ENCODE peak calls at places on chromosomes 16 and 17, in nine cellular contexts. One of them, this sample, is unnamed. For H3K4me1, the result is how much of the 10 kb centered on the place peaks cover.

GRCh38 chr17:80890551-80890930 is 101.1 kb upstream of the CHMP6 start:
- DNase-seq in HCT116: no peak
- DNase-seq in ascending aorta: no peak
- DNase-seq in A549: no peak
- DNase-seq in aorta: peak
- DNase-seq in right cardiac atrium: no peak
- DNase-seq in spleen: peak
- DNase-seq in tibial nerve: no peak
- DNase-seq in suprapubic skin: no peak
- DNase-seq in this sample: no peak

GRCh38 chr17:68489919-68490318 is 22.3 kb upstream of the PRKAR1A start:
- DNase-seq in HCT116: no peak
- DNase-seq in ascending aorta: no peak
- DNase-seq in A549: no peak
- DNase-seq in aorta: no peak
- DNase-seq in right cardiac atrium: no peak
- DNase-seq in spleen: no peak
- DNase-seq in tibial nerve: no peak
- DNase-seq in suprapubic skin: no peak
- DNase-seq in this sample: no peak

GRCh38 chr17:17351901-17352781 is 49.0 kb downstream of the NT5M start:
- DNase-seq in HCT116: no peak
- DNase-seq in ascending aorta: no peak
- DNase-seq in A549: no peak
- DNase-seq in aorta: no peak
- DNase-seq in right cardiac atrium: peak
- DNase-seq in spleen: peak
- DNase-seq in tibial nerve: no peak
- DNase-seq in suprapubic skin: no peak
- DNase-seq in this sample: no peak

GRCh38 chr16:67326472-67327309 is at the start of the genes KCTD19 and LRRC36:
- DNase-seq in HCT116: no peak
- DNase-seq in ascending aorta: no peak
- DNase-seq in A549: peak
- DNase-seq in aorta: peak
- DNase-seq in right cardiac atrium: peak
- DNase-seq in spleen: peak
- DNase-seq in tibial nerve: no peak
- DNase-seq in suprapubic skin: peak
- DNase-seq in this sample: no peak

GRCh38 chr16:64356267-64356666 is 765.6 kb downstream of the CDH11 start:
- DNase-seq in HCT116: no peak
- DNase-seq in ascending aorta: no peak
- DNase-seq in A549: peak
- DNase-seq in aorta: no peak
- DNase-seq in right cardiac atrium: no peak
- DNase-seq in spleen: no peak
- DNase-seq in tibial nerve: no peak
- DNase-seq in suprapubic skin: no peak
- DNase-seq in this sample: no peak

GRCh38 chr17:58640202-58640601 is 51.6 kb downstream of the TEX14 start:
- DNase-seq in HCT116: no peak
- DNase-seq in ascending aorta: no peak
- DNase-seq in A549: no peak
- DNase-seq in aorta: no peak
- DNase-seq in right cardiac atrium: no peak
- DNase-seq in spleen: no peak
- DNase-seq in tibial nerve: no peak
- DNase-seq in suprapubic skin: no peak
- DNase-seq in this sample: peak

GRCh38 chr17:14301761-14302401 is 1.0 kb downstream of the HS3ST3B1 start:
- DNase-seq in HCT116: no peak
- DNase-seq in ascending aorta: no peak
- DNase-seq in A549: peak
- DNase-seq in aorta: no peak
- DNase-seq in right cardiac atrium: peak
- DNase-seq in spleen: peak
- DNase-seq in tibial nerve: no peak
- DNase-seq in suprapubic skin: peak
- DNase-seq in this sample: peak

GRCh38 chr16:15993946-15994665 is 44.7 kb downstream of the ABCC1 start:
- DNase-seq in HCT116: no peak
- DNase-seq in ascending aorta: no peak
- DNase-seq in A549: no peak
- DNase-seq in aorta: peak
- DNase-seq in right cardiac atrium: peak
- DNase-seq in spleen: no peak
- DNase-seq in tibial nerve: no peak
- DNase-seq in suprapubic skin: no peak
- DNase-seq in this sample: no peak

GRCh38 chr16:57462209-57462977 is at the start of gene POLR2C:
- DNase-seq in HCT116: peak
- DNase-seq in ascending aorta: no peak
- DNase-seq in A549: peak
- DNase-seq in aorta: peak
- DNase-seq in right cardiac atrium: peak
- DNase-seq in spleen: peak
- DNase-seq in tibial nerve: peak
- DNase-seq in suprapubic skin: peak
- DNase-seq in this sample: peak

GRCh38 chr17:9016941-9017552 is 4.3 kb upstream of the NTN1 start:
- DNase-seq in HCT116: no peak
- DNase-seq in ascending aorta: no peak
- DNase-seq in A549: no peak
- DNase-seq in aorta: no peak
- DNase-seq in right cardiac atrium: no peak
- DNase-seq in spleen: no peak
- DNase-seq in tibial nerve: no peak
- DNase-seq in suprapubic skin: no peak
- DNase-seq in this sample: no peak

GRCh38 chr17:5513610-5514009 is 27.2 kb downstream of the MIS12 start:
- DNase-seq in HCT116: no peak
- DNase-seq in ascending aorta: no peak
- DNase-seq in A549: no peak
- DNase-seq in aorta: no peak
- DNase-seq in right cardiac atrium: no peak
- DNase-seq in spleen: no peak
- DNase-seq in tibial nerve: no peak
- DNase-seq in suprapubic skin: no peak
- DNase-seq in this sample: peak

GRCh38 chr16:72921106-72921505 is 126.8 kb downstream of the ZFHX3 start:
- DNase-seq in HCT116: no peak
- DNase-seq in ascending aorta: no peak
- DNase-seq in A549: no peak
- DNase-seq in aorta: no peak
- DNase-seq in right cardiac atrium: no peak
- DNase-seq in spleen: no peak
- DNase-seq in tibial nerve: no peak
- DNase-seq in suprapubic skin: no peak
- DNase-seq in this sample: peak

GRCh38 chr16:30764816-30765465 is 2.8 kb downstream of the RNF40 start:
- DNase-seq in HCT116: no peak
- DNase-seq in ascending aorta: no peak
- DNase-seq in A549: no peak
- DNase-seq in aorta: peak
- DNase-seq in right cardiac atrium: no peak
- DNase-seq in spleen: no peak
- DNase-seq in tibial nerve: no peak
- DNase-seq in suprapubic skin: no peak
- DNase-seq in this sample: no peak

GRCh38 chr17:7279453-7279852 is 2.1 kb upstream of the SLC2A4 start:
- DNase-seq in HCT116: no peak
- DNase-seq in ascending aorta: no peak
- DNase-seq in A549: no peak
- DNase-seq in aorta: no peak
- DNase-seq in right cardiac atrium: no peak
- DNase-seq in spleen: no peak
- DNase-seq in tibial nerve: no peak
- DNase-seq in suprapubic skin: no peak
- DNase-seq in this sample: no peak

GRCh38 chr16:68737046-68737729 is at the start of gene CDH1:
- DNase-seq in HCT116: peak
- DNase-seq in ascending aorta: no peak
- DNase-seq in A549: no peak
- DNase-seq in aorta: peak
- DNase-seq in right cardiac atrium: peak
- DNase-seq in spleen: peak
- DNase-seq in tibial nerve: no peak
- DNase-seq in suprapubic skin: peak
- DNase-seq in this sample: peak

GRCh38 chr16:86609115-86609514 is 30.8 kb downstream of the FOXL1 start:
- DNase-seq in HCT116: no peak
- DNase-seq in ascending aorta: no peak
- DNase-seq in A549: peak
- DNase-seq in aorta: no peak
- DNase-seq in right cardiac atrium: no peak
- DNase-seq in spleen: no peak
- DNase-seq in tibial nerve: no peak
- DNase-seq in suprapubic skin: no peak
- DNase-seq in this sample: no peak

DNA sequence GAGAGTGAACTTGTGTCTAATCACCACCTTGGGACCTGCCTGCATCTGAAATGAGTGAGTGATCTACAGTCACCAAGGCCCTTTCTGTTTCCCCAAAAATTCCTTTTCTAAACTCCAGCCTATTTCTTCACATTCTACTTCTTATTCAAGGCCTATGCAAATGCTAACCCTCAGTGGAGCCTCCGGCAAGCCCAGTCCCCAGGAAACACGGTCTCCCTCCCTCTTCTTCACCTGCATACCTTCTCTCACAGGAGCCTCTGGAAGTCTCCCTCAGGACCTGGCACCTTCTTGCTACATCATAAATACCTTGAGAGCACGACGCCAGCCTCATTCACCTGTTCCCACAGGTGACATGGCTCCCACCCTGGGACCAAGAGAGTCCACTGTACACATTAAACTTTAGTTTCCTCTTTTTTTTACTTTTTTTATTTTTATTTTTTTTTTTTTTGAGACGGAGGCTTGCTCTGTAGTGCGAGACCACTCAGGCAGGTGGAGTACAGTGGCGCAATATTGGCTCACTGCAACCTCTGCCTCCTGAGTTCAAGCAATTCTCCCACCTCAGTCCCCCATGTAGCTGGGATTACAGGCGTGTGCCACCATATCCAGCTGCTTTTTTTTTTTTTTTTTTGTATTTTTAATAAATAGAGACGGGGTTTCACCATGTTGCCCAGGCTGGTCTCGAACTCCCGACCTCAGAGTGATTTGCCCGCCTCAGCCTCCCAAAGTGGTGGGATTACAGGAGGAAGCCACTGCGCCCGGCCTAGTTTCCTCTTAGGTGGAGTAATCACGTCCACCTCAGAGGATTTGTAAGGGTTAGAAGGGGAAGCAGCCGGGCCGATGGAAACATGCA is 97.3 kb downstream of the ANKRD11 start:
- DNase-seq in HCT116: no peak
- DNase-seq in ascending aorta: no peak
- DNase-seq in A549: no peak
- DNase-seq in aorta: no peak
- DNase-seq in right cardiac atrium: no peak
- DNase-seq in spleen: no peak
- DNase-seq in tibial nerve: no peak
- DNase-seq in suprapubic skin: no peak
- DNase-seq in this sample: no peak
- H3K4me1 ChIP-seq in HCT116: under half
- H3K4me1 ChIP-seq in ascending aorta: under half
- H3K4me1 ChIP-seq in A549: under half
- H3K4me1 ChIP-seq in aorta: under half
- H3K4me1 ChIP-seq in right cardiac atrium: under half
- H3K4me1 ChIP-seq in spleen: under half
- H3K4me1 ChIP-seq in tibial nerve: under half
- H3K4me1 ChIP-seq in suprapubic skin: half or more
- H3K4me1 ChIP-seq in this sample: under half

GRCh38 chr17:40034426-40035161 is 19.4 kb downstream of the CSF3 start:
- DNase-seq in HCT116: no peak
- DNase-seq in ascending aorta: no peak
- DNase-seq in A549: no peak
- DNase-seq in aorta: peak
- DNase-seq in right cardiac atrium: no peak
- DNase-seq in spleen: no peak
- DNase-seq in tibial nerve: no peak
- DNase-seq in suprapubic skin: no peak
- DNase-seq in this sample: no peak
- H3K4me1 ChIP-seq in HCT116: under half
- H3K4me1 ChIP-seq in ascending aorta: under half
- H3K4me1 ChIP-seq in A549: under half
- H3K4me1 ChIP-seq in aorta: under half
- H3K4me1 ChIP-seq in right cardiac atrium: under half
- H3K4me1 ChIP-seq in spleen: under half
- H3K4me1 ChIP-seq in tibial nerve: under half
- H3K4me1 ChIP-seq in suprapubic skin: under half
- H3K4me1 ChIP-seq in this sample: under half

GRCh38 chr16:11914210-11914758 is 1.5 kb downstream of the GSPT1 start:
- DNase-seq in HCT116: no peak
- DNase-seq in ascending aorta: no peak
- DNase-seq in A549: no peak
- DNase-seq in aorta: no peak
- DNase-seq in right cardiac atrium: no peak
- DNase-seq in spleen: no peak
- DNase-seq in tibial nerve: no peak
- DNase-seq in suprapubic skin: no peak
- DNase-seq in this sample: peak
- H3K4me1 ChIP-seq in HCT116: under half
- H3K4me1 ChIP-seq in ascending aorta: under half
- H3K4me1 ChIP-seq in A549: under half
- H3K4me1 ChIP-seq in aorta: under half
- H3K4me1 ChIP-seq in right cardiac atrium: under half
- H3K4me1 ChIP-seq in spleen: under half
- H3K4me1 ChIP-seq in tibial nerve: half or more
- H3K4me1 ChIP-seq in suprapubic skin: half or more
- H3K4me1 ChIP-seq in this sample: under half

GRCh38 chr16:69771651-69771967 is 9.5 kb downstream of the WWP2 start:
- DNase-seq in HCT116: no peak
- DNase-seq in ascending aorta: no peak
- DNase-seq in A549: no peak
- DNase-seq in aorta: no peak
- DNase-seq in right cardiac atrium: no peak
- DNase-seq in spleen: no peak
- DNase-seq in tibial nerve: no peak
- DNase-seq in suprapubic skin: no peak
- DNase-seq in this sample: no peak

GRCh38 chr16:69769404-69769803 is 7.3 kb downstream of the WWP2 start:
- DNase-seq in HCT116: no peak
- DNase-seq in ascending aorta: no peak
- DNase-seq in A549: no peak
- DNase-seq in aorta: no peak
- DNase-seq in right cardiac atrium: no peak
- DNase-seq in spleen: no peak
- DNase-seq in tibial nerve: no peak
- DNase-seq in suprapubic skin: no peak
- DNase-seq in this sample: no peak

GRCh38 chr16:69773255-69773947 is 11.3 kb downstream of the WWP2 start:
- DNase-seq in HCT116: no peak
- DNase-seq in ascending aorta: no peak
- DNase-seq in A549: no peak
- DNase-seq in aorta: no peak
- DNase-seq in right cardiac atrium: no peak
- DNase-seq in spleen: no peak
- DNase-seq in tibial nerve: no peak
- DNase-seq in suprapubic skin: no peak
- DNase-seq in this sample: no peak

GRCh38 chr16:69775535-69775934 is 13.4 kb downstream of the WWP2 start:
- DNase-seq in HCT116: no peak
- DNase-seq in ascending aorta: no peak
- DNase-seq in A549: no peak
- DNase-seq in aorta: no peak
- DNase-seq in right cardiac atrium: no peak
- DNase-seq in spleen: no peak
- DNase-seq in tibial nerve: no peak
- DNase-seq in suprapubic skin: no peak
- DNase-seq in this sample: no peak

GRCh38 chr16:69772560-69773254 is 10.6 kb downstream of the WWP2 start:
- DNase-seq in HCT116: no peak
- DNase-seq in ascending aorta: no peak
- DNase-seq in A549: no peak
- DNase-seq in aorta: no peak
- DNase-seq in right cardiac atrium: no peak
- DNase-seq in spleen: no peak
- DNase-seq in tibial nerve: no peak
- DNase-seq in suprapubic skin: no peak
- DNase-seq in this sample: no peak
- H3K4me1 ChIP-seq in HCT116: under half
- H3K4me1 ChIP-seq in ascending aorta: under half
- H3K4me1 ChIP-seq in A549: under half
- H3K4me1 ChIP-seq in aorta: under half
- H3K4me1 ChIP-seq in right cardiac atrium: under half
- H3K4me1 ChIP-seq in spleen: under half
- H3K4me1 ChIP-seq in tibial nerve: under half
- H3K4me1 ChIP-seq in suprapubic skin: under half
- H3K4me1 ChIP-seq in this sample: under half